ENCODE peak calls at places on chromosome 18, in five cellular contexts. S is GM23248, E is IMR-90, M is ovary, A is epithelial cell of esophagus. Z is an unnamed sample.

GRCh38 chr18:48589797-48590519 is 51.1 kb downstream of the CTIF start:
- DNase-seq in S (peak), E (no peak), M (peak), A (no peak), Z (no peak)

GRCh38 chr18:13137939-13138821 is 80.4 kb upstream of the LDLRAD4 start:
- DNase-seq in S (peak), E (peak), M (peak), A (no peak), Z (peak)

GRCh38 chr18:39647627-39648502 is 2082.3 kb upstream of the CELF4 start:
- DNase-seq in S (peak), E (peak), M (no peak), A (peak), Z (no peak)

GRCh38 chr18:49446481-49446880 is 14.0 kb downstream of the DYM start:
- DNase-seq in S (peak), E (peak), M (no peak), A (no peak), Z (no peak)

GRCh38 chr18:49100226-49100968 is 149.6 kb upstream of the SMAD7 start:
- DNase-seq in S (no peak), E (peak), M (no peak), A (peak), Z (no peak)

GRCh38 chr18:35345950-35346349 is 1.7 kb upstream of the ZNF24 start:
- DNase-seq in S (no peak), E (no peak), M (no peak), A (no peak), Z (no peak)

GRCh38 chr18:69326094-69326493 is 74.6 kb upstream of the DOK6 start:
- DNase-seq in S (peak), E (no peak), M (no peak), A (peak), Z (no peak)

GRCh38 chr18:62071071-62071470 is 115.8 kb downstream of the PIGN start:
- DNase-seq in S (no peak), E (peak), M (no peak), A (no peak), Z (no peak)

GRCh38 chr18:67665266-67665665 is 148.7 kb upstream of the DSEL start:
- DNase-seq in S (peak), E (peak), M (no peak), A (peak), Z (no peak)

GRCh38 chr18:73888565-73888964 is 259.1 kb downstream of the FBXO15 start:
- DNase-seq in S (no peak), E (no peak), M (no peak), A (no peak), Z (no peak)

GRCh38 chr18:58391932-58392331 is 237.0 kb downstream of the ALPK2 start:
- DNase-seq in S (peak), E (no peak), M (no peak), A (no peak), Z (no peak)

GRCh38 chr18:58394046-58394445 is 234.8 kb downstream of the ALPK2 start:
- DNase-seq in S (peak), E (peak), M (no peak), A (no peak), Z (no peak)

GRCh38 chr18:58391113-58391892 is 237.6 kb downstream of the ALPK2 start:
- DNase-seq in S (no peak), E (no peak), M (no peak), A (no peak), Z (no peak)

GRCh38 chr18:58393295-58393694 is 235.6 kb downstream of the ALPK2 start:
- DNase-seq in S (no peak), E (no peak), M (no peak), A (no peak), Z (no peak)

DNA sequence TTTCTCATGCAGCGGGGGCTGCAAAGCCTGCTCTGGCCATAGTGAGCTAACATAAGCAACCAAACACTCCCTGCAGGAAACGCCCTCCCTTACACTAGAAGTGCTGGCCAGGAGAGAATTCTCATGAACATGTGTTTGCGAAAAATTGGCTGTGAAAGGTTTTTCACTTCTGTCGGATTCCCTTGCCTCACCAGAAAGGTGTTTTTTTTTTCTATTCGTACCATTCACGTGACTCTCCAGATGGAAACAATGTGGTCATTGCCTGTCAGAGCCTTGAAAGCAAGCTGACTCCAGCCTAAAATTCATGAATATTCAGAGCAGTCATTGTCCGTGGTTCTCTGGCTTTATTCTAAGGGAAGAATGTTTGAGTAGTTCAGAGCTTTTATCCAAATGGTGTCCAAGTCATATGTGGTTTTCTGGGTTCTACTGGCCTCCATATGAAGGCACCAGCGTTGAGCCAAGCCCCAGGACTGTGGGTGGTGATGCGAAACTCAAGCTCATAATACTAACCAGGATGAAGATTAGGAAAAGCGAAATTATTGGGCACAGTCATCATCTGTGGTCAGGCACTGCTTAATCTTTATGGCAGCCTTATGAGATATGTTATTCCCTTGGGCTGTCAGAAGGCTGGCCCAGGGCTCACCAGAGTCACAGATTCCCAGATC is 236.4 kb downstream of the ALPK2 start:
- DNase-seq in S (peak), E (peak), M (no peak), A (no peak), Z (no peak)
- H3K4me3 ChIP-seq in S (no peak), E (no peak), M (no peak), A (no peak), Z (no peak)

DNA sequence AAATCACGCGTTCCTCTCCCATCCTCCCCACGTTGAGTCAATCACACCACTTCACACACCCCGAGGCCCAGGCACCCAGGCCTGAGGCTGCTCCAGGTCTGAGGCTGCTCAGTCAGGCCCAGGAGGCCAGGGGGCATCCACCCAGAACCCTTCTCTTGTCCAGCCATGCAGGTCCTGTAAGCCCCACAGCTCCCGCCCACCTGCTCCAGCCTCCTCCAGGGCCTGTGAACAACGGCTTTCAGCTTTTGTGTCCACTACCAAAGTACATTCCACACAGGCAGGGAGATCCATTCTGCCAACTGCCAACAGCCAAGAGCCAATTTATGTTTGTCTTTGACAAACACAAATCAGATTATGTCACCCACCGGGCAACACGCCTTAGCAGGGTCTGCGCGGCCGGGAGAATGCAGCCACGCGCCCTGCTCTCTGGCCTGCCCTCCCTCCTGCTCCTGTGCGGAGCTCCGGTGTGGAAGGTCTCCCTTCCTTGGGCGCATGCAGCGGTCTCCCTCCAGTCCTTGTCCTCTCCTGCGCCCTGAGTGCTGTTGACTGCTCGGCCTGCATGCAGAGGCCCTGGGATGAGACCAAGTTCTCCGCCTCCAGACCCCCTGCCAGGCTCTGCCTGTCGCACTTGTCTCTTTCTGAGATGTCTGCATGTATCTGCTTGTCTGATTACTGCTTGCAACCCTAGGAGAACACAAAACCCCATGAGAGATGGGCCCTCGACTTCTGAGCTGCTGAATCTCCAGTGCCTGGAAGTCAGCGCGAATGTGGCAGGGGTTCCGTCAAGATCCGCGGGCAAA is 146.6 kb downstream of the ZNF516 start:
- DNase-seq in S (no peak), E (no peak), M (no peak), A (no peak), Z (no peak)
- H3K4me3 ChIP-seq in S (no peak), E (no peak), M (no peak), A (peak), Z (no peak)

GRCh38 chr18:28684746-28685145 is 507.8 kb upstream of the CDH2 start:
- DNase-seq in S (peak), E (no peak), M (no peak), A (no peak), Z (no peak)

GRCh38 chr18:28682912-28683311 is 506.0 kb upstream of the CDH2 start:
- DNase-seq in S (no peak), E (no peak), M (no peak), A (peak), Z (no peak)
- H3K4me3 ChIP-seq in S (no peak), E (no peak), M (no peak), A (no peak), Z (no peak)

DNA sequence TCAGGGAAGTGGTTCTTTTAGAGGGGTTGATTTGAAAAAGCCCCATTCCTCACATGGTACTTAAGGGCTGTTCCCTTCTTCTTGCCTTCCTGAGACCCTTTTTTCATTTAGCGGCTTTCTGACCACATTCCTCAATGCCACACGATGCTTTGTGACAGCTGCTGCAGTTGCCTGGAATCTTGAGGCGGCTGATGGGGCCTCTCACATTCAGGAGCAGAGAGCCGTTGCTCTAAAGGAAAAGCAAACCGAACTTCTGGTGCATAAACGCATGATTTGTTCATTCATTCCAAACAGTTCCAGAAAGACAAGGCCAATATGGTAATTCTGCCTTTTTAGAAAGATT is 402.6 kb downstream of the TXNL1 start:
- DNase-seq in S (no peak), E (no peak), M (no peak), A (no peak), Z (peak)
- H3K4me3 ChIP-seq in S (no peak), E (no peak), M (no peak), A (no peak), Z (no peak)

GRCh38 chr18:72542993-72543361 is 1.2 kb downstream of the CBLN2 start:
- DNase-seq in S (peak), E (no peak), M (no peak), A (peak), Z (peak)
- H3K4me3 ChIP-seq in S (no peak), E (no peak), M (no peak), A (no peak), Z (no peak)

GRCh38 chr18:58223717-58224424 is 179.8 kb downstream of the NEDD4L start:
- DNase-seq in S (peak), E (peak), M (no peak), A (peak), Z (no peak)

GRCh38 chr18:58225101-58225500 is 181.1 kb downstream of the NEDD4L start:
- DNase-seq in S (peak), E (no peak), M (no peak), A (peak), Z (peak)

GRCh38 chr18:58226476-58226875 is 182.4 kb downstream of the NEDD4L start:
- DNase-seq in S (no peak), E (no peak), M (no peak), A (no peak), Z (no peak)

GRCh38 chr18:58222439-58223125 is 178.6 kb downstream of the NEDD4L start:
- DNase-seq in S (peak), E (peak), M (no peak), A (peak), Z (no peak)

DNA sequence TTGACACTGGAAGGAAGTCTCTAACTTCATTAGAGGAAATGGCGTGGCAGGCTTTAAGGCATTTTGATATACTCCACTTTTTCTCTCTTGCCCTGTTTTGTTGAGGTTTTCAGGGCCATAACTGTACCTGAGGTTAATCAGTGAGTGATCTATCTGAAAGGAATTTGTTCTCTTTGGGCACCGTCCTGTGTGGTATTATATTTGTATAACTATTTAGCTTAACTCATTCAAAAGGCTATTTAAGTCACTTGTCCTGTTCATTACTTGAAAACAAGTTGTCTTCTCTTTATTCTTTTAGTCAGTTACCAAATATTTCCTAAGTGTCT is 180.4 kb downstream of the NEDD4L start:
- DNase-seq in S (no peak), E (no peak), M (no peak), A (no peak), Z (no peak)
- H3K4me3 ChIP-seq in S (peak), E (no peak), M (no peak), A (peak), Z (peak)

GRCh38 chr18:59778434-59778833 is 81.2 kb upstream of the CCBE1 start:
- DNase-seq in S (no peak), E (no peak), M (no peak), A (no peak), Z (no peak)

GRCh38 chr18:59783138-59783537 is 85.9 kb upstream of the CCBE1 start:
- DNase-seq in S (peak), E (peak), M (no peak), A (peak), Z (peak)

GRCh38 chr18:59779979-59780378 is 82.8 kb upstream of the CCBE1 start:
- DNase-seq in S (peak), E (peak), M (no peak), A (peak), Z (no peak)

GRCh38 chr18:59777636-59778035 is 80.4 kb upstream of the CCBE1 start:
- DNase-seq in S (no peak), E (no peak), M (no peak), A (no peak), Z (no peak)
- H3K4me3 ChIP-seq in S (no peak), E (no peak), M (no peak), A (no peak), Z (no peak)

GRCh38 chr18:22335644-22336275 is 82.0 kb downstream of the CTAGE1 start:
- DNase-seq in S (no peak), E (no peak), M (no peak), A (no peak), Z (no peak)

GRCh38 chr18:22339913-22340312 is 77.8 kb downstream of the CTAGE1 start:
- DNase-seq in S (no peak), E (no peak), M (no peak), A (no peak), Z (no peak)

GRCh38 chr18:22337311-22337710 is 80.4 kb downstream of the CTAGE1 start:
- DNase-seq in S (peak), E (no peak), M (no peak), A (no peak), Z (no peak)

GRCh38 chr18:22336406-22336805 is 81.3 kb downstream of the CTAGE1 start:
- DNase-seq in S (no peak), E (no peak), M (no peak), A (no peak), Z (no peak)

GRCh38 chr18:22337878-22338277 is 79.8 kb downstream of the CTAGE1 start:
- DNase-seq in S (no peak), E (no peak), M (no peak), A (no peak), Z (no peak)
- H3K4me3 ChIP-seq in S (no peak), E (no peak), M (no peak), A (no peak), Z (no peak)

GRCh38 chr18:56650056-56650455 is 1.1 kb upstream of the WDR7 start:
- DNase-seq in S (no peak), E (peak), M (no peak), A (no peak), Z (no peak)
- H3K4me3 ChIP-seq in S (no peak), E (no peak), M (no peak), A (no peak), Z (no peak)

GRCh38 chr18:55320399-55321255 is 267.4 kb downstream of the TCF4 start:
- DNase-seq in S (peak), E (peak), M (no peak), A (no peak), Z (no peak)

GRCh38 chr18:55317832-55318231 is 270.2 kb downstream of the TCF4 start:
- DNase-seq in S (peak), E (no peak), M (no peak), A (no peak), Z (no peak)

GRCh38 chr18:55317322-55317721 is 270.7 kb downstream of the TCF4 start:
- DNase-seq in S (no peak), E (no peak), M (no peak), A (no peak), Z (no peak)

GRCh38 chr18:55319517-55319905 is 268.5 kb downstream of the TCF4 start:
- DNase-seq in S (peak), E (peak), M (no peak), A (no peak), Z (no peak)

DNA sequence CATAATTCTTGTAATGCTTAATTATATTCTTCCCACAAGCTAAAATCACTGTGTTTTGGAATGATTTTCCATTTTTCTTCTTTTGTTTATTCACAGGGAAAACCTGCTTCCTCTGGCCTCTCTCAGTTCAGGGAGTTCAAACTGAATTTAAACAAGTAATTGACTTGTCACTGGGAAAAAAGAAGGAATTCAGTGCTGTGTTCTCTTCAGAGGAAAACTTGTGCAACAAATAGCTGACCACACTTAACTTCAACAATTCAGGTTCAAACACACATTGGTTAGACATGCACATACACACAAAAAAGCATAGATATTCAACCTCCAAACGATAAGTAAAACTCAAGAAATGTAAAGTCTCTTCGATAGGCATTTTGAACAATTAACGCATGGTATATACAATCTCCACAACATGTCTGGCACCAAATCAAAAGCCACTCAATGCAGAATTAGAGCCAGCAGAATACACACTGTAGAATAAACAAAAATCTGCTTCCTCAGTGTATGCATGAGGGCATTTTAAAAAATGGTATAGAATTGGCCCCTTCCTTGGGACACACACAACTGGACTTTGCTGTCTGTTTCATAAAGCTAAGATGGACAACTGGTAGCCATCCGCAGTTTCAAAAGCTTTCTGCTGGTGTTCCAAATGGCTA is 269.0 kb downstream of the TCF4 start:
- DNase-seq in S (peak), E (peak), M (no peak), A (no peak), Z (no peak)
- H3K4me3 ChIP-seq in S (peak), E (no peak), M (peak), A (no peak), Z (peak)